ENCODE peak calls at places on chromosomes 2 and 18, in six cellular contexts. D is psoas muscle, S is IMR-90, M is astrocyte of the spinal cord, Q is HFF-Myc, J is retinal pigment epithelial cell. R is an unnamed sample.

GRCh38 chr2:222470802-222471468 is 46.6 kb downstream of the SGPP2 start:
- DNase-seq in S (no peak), J (no peak), Q (no peak), M (no peak), D (no peak), R (no peak)

GRCh38 chr2:54599326-54599710 is 124.1 kb upstream of the EML6 start:
- DNase-seq in D (no peak), J (no peak), M (no peak), S (no peak), Q (no peak), R (no peak)

GRCh38 chr2:78063246-78064020 is 541.3 kb upstream of the LRRTM4 start:
- DNase-seq in M (no peak), S (no peak), Q (no peak), D (no peak), J (no peak), R (no peak)

GRCh38 chr2:24785704-24786321 is 7.4 kb downstream of the PTRHD1 start:
- DNase-seq in D (no peak), M (no peak), Q (no peak), S (no peak), J (no peak), R (no peak)

GRCh38 chr18:46566111-46566510 is 90.9 kb downstream of the LOXHD1 start:
- DNase-seq in D (no peak), S (no peak), M (no peak), Q (no peak), J (no peak), R (no peak)

GRCh38 chr2:11203480-11203879 is 48.2 kb downstream of the SLC66A3 start:
- DNase-seq in M (peak; percentile 53), D (no peak), Q (peak; percentile 14), J (no peak), S (peak; percentile 69), R (no peak)

GRCh38 chr2:191916826-191917225 is 69.9 kb upstream of the CAVIN2 start:
- DNase-seq in Q (no peak), J (no peak), S (no peak), D (no peak), M (no peak), R (no peak)

GRCh38 chr2:128394004-128394730 is 75.5 kb upstream of the HS6ST1 start:
- DNase-seq in D (peak; percentile 6), S (no peak), J (no peak), Q (no peak), M (no peak), R (no peak)

GRCh38 chr18:25518716-25519053 is 166.7 kb upstream of the ZNF521 start:
- DNase-seq in Q (no peak), J (no peak), S (no peak), D (no peak), M (no peak), R (no peak)

GRCh38 chr2:239035361-239035814 is 187.5 kb downstream of the TWIST2 start:
- DNase-seq in J (no peak), S (no peak), Q (no peak), D (peak; percentile 83), M (no peak), R (no peak)

DNA sequence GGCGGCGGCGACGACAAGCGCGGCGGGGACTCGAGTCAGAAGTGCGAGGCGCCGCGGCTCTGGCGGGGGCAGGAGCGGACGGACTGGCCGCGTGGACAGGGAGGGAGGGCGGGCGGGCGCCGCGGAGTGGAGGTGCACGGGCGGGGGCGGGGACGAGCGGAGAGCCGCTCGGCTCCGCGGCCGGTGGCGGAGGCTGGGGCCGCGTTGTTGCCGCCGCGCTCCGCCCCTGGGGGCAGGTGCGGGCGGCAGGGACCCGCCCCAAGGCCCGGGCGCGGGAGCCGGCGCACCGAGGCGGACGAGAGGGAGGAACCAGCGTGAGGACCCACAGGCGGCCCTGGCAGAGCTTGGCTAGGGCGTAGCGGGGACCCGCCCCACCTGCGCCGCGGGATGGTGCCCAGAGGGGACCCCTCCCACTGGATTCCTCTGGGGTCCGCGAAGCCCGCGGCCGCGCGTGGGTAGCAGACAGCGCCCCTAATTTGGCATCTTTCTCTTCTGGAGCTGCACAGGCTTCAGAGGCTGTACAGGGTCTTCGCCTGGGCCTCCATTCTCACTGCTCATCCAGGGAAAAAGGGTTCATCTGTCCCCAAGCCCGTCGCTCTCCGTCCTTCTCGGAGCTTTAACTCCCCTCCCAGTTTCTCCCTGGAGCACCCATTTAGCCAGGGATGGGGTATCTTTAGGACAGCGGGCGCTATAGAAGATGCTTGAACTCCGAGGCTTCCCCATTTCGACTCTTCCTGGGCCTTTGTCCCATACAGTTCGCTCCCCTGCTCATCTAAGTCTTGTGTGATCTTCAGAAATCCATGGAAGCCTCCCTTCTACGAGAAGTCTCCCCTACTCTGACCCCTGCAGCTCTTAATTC is at the start of gene TMEM163:
- DNase-seq in S (no peak), Q (no peak), M (no peak), J (no peak), D (peak; percentile 53), R (no peak)
- H3K4me3 ChIP-seq in S (no peak within 1 kb of the TSS), Q (no peak within 1 kb of the TSS), M (peak within 1 kb of the TSS; percentile 5), J (peak within 1 kb of the TSS; percentile 30), D (peak within 1 kb of the TSS; percentile 59), R (no peak within 1 kb of the TSS)

DNA sequence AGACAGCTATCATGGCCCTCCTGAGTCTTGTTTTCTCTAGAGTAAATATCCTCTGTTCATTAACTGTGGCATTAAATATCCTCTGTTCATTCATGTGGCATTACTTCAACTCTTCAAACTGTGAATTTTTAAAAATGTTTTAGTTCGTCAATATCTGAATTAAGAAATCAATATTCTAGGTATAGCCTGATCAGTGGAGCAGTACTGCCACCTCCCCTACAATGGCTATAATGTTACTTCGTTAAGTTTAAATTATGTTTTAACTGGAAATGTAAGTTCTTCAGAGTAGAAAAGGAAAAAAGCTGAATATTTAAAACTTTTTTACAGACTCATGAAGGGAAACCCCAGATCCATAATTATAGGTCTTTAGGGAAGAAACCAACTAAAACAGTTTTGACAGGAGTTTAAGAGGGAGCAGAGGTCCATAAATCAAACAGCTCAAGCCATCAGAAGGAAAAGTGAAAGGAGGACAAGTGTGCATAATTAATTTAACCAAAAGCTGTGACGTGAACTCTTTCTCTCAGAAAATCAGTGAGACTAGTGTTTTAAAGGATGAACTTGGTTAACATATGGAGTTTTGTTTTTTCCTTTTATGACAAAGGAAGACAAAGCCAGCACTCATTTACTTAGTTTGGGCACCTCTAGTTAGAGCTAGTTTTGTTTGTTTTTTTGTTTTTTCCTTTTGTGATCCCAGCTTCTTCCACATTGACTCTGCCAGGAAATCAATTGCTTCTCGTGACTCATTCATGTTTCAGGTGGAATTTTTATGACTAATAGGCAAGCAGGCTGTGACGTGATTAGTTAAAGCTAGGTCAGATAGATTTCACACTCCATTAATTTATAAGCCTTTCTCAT is 44.9 kb downstream of the RBBP8 start:
- DNase-seq in D (no peak), M (peak; percentile 87), Q (peak; percentile 52), S (peak; percentile 89), J (peak; percentile 93), R (peak; percentile 27)
- H3K4me3 ChIP-seq in D (no peak overlapping the region), M (no peak overlapping the region), Q (no peak overlapping the region), S (no peak overlapping the region), J (no peak overlapping the region), R (no peak overlapping the region)

DNA sequence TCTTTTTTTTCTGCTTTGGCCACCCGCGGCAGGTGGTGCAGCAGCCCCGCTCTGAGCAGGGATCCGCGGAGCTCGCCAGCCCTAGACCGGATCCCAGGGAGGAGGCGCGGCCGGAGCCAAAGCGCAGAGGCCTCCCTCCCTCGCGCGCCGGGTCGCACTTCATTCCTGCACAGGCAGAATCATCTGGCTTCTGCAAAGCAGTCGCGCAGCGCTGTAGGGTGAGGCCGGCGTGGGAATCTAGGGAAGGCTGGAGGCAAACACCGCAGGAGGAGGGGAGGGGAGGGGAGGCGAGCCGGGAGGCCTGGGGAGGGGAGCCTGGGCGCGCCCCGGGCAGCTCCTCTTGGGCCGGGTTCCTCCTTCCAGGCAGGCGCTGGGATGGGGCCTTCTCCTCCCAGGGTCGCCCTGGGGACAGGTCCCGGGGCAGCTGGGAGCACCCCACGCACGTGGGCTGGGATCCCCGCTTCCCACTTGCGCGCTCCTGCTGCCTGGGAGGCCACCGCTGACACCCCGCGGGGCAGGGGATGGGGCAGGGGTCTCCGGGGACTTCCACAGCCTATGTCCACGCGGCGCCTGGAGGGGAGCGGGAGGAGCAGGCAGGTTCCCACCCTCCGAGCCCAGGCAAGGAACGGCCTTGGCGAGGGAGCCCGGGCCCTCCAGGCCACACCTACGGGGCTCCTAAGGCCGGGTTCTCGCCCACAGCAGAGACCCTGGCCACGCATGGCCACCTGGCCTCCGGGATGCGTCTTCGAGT is 45.0 kb downstream of the MBP start:
- DNase-seq in D (peak; percentile 75), S (no peak), M (peak; percentile 54), J (no peak), Q (no peak), R (no peak)
- H3K4me3 ChIP-seq in D (peak overlapping the region; percentile 65), S (no peak overlapping the region), M (peak overlapping the region; percentile 38), J (peak overlapping the region; percentile 40), Q (peak overlapping the region; percentile 34), R (peak overlapping the region; percentile 39)

GRCh38 chr2:96831679-96832078 is 12.1 kb downstream of the ANKRD23 start:
- DNase-seq in D (no peak), S (no peak), Q (no peak), J (no peak), M (no peak), R (no peak)

GRCh38 chr2:96830064-96830562 is 13.7 kb downstream of the ANKRD23 start:
- DNase-seq in D (no peak), J (no peak), S (no peak), Q (no peak), M (no peak), R (no peak)

GRCh38 chr2:96835830-96836229 is 8.0 kb downstream of the ANKRD23 start:
- DNase-seq in M (no peak), J (no peak), Q (no peak), D (no peak), S (no peak), R (no peak)

GRCh38 chr2:96832401-96832750 is 11.4 kb downstream of the ANKRD23 start:
- DNase-seq in Q (no peak), S (no peak), D (no peak), J (no peak), M (no peak), R (no peak)

DNA sequence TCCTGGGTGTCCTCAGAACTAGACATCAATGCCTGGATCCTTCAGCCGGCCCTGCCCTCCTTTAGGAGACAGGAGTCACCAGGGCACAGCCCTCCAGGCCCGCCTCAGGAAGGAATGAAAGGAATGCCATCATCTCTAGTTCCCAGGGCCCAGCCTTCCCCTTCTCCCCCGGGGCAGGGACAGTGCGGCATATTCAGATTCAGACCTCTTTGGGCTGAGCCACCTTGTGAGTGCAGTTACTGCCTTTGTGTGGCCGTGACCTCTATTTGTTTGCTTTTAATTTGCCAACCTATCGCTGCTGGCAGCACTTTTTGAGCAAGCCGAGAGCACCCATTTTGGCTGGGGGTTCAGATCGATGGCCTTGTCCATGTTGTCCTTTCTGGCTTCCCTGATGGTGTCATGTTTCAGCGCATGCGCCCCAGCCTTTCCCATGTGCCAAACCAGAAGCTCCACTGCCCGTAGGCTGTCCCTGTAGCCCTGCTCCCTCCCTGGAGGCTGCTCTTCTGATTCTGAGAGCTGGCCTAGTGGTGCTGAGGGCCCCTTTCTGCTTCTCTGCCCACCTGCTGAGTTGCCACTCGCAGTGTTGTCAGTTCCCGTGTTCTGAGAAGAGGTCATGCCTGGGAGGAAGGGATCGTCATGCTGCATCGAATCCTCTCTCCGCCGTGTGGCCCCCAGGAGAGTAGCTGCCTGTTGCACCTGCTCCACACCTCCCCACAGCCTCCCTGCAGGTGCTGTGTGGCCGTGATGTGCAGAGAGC is 10.9 kb downstream of the ANKRD23 start:
- DNase-seq in Q (no peak), J (no peak), M (peak; percentile 15), S (peak; percentile 64), D (peak; percentile 91), R (peak; percentile 11)
- H3K4me3 ChIP-seq in Q (no peak overlapping the region), J (no peak overlapping the region), M (no peak overlapping the region), S (no peak overlapping the region), D (no peak overlapping the region), R (no peak overlapping the region)

GRCh38 chr2:117815946-117816345 is 1.5 kb downstream of the DDX18 start:
- DNase-seq in J (no peak), Q (no peak), D (no peak), M (no peak), S (peak; percentile 52), R (no peak)
- H3K4me3 ChIP-seq in J (no peak overlapping the region), Q (peak overlapping the region; percentile 87), D (peak overlapping the region; percentile 90), M (no peak overlapping the region), S (no peak overlapping the region), R (peak overlapping the region; percentile 94)

GRCh38 chr2:101004671-101005325 is 2.7 kb downstream of the RPL31 start:
- DNase-seq in S (no peak), D (no peak), Q (no peak), J (no peak), M (no peak), R (no peak)
- H3K4me3 ChIP-seq in S (no peak overlapping the region), D (no peak overlapping the region), Q (peak overlapping the region; percentile 87), J (peak overlapping the region; percentile 96), M (no peak overlapping the region), R (peak overlapping the region; percentile 96)